ENCODE peak calls at places on chromosomes 1 and 21, in nine cellular contexts. D, O, K, Y, N, M, C, W and L are unnamed samples.

GRCh38 chr1:161382214-161383019 is 14.7 kb upstream of the CFAP126 start:
- DNase-seq in K (no peak), D (peak), C (peak), N (peak), M (no peak), O (no peak), W (peak), Y (no peak), L (peak)

GRCh38 chr1:207404849-207405525 is 49.1 kb upstream of the CR2 start:
- DNase-seq in M (no peak), K (no peak), Y (no peak), D (peak), C (peak), W (peak), O (no peak), N (peak), L (peak)

GRCh38 chr1:12415239-12415543 is 185.4 kb downstream of the VPS13D start:
- DNase-seq in D (no peak), C (no peak), N (no peak), Y (no peak), O (no peak), K (no peak), M (no peak), W (no peak), L (no peak)

GRCh38 chr1:38941093-38941492 is 537 bp downstream of the RHBDL2 start:
- DNase-seq in D (no peak), Y (no peak), O (no peak), K (no peak), W (no peak), N (no peak), C (no peak), M (no peak), L (no peak)

GRCh38 chr1:9809122-9809521 is 14.6 kb downstream of the CLSTN1 start:
- DNase-seq in M (no peak), N (no peak), W (peak), Y (peak), O (no peak), C (no peak), D (no peak), K (no peak), L (no peak)

GRCh38 chr21:35011681-35012080 is 37.4 kb downstream of the RUNX1 start:
- DNase-seq in O (no peak), M (no peak), C (no peak), N (peak), W (no peak), Y (no peak), K (no peak), D (no peak), L (no peak)

GRCh38 chr1:221230605-221231004 is 351.4 kb downstream of the HLX start:
- DNase-seq in K (no peak), N (peak), D (no peak), C (no peak), O (no peak), Y (no peak), M (no peak), W (no peak), L (peak)

GRCh38 chr1:222182641-222183040 is 365.3 kb downstream of the HHIPL2 start:
- DNase-seq in N (no peak), W (peak), C (no peak), Y (no peak), O (no peak), K (no peak), M (no peak), D (no peak), L (no peak)

GRCh38 chr21:41100826-41101550 is 67.0 kb upstream of the BACE2 start:
- DNase-seq in M (no peak), K (no peak), N (no peak), O (no peak), W (no peak), D (no peak), Y (no peak), C (no peak), L (no peak)

GRCh38 chr1:117605164-117605810 is 561 bp upstream of the TENT5C start:
- DNase-seq in D (peak), N (no peak), C (no peak), M (peak), O (no peak), W (no peak), K (no peak), Y (no peak), L (peak)

GRCh38 chr1:192580351-192580962 is 4.9 kb downstream of the RGS1 start:
- DNase-seq in D (peak), K (no peak), Y (no peak), N (no peak), O (no peak), M (no peak), C (peak), W (peak), L (peak)

GRCh38 chr1:172642970-172643369 is 15.9 kb upstream of the FASLG start:
- DNase-seq in N (no peak), Y (no peak), C (no peak), W (no peak), K (no peak), D (no peak), O (no peak), M (no peak), L (peak)

GRCh38 chr1:114482585-114482984 is 28.4 kb downstream of the TRIM33 start:
- DNase-seq in C (peak), K (no peak), Y (no peak), M (no peak), N (no peak), O (no peak), D (no peak), W (no peak), L (no peak)

GRCh38 chr1:205244383-205244782 is 16.6 kb downstream of the TMCC2 start:
- DNase-seq in Y (peak), W (no peak), O (no peak), D (no peak), M (no peak), K (no peak), N (no peak), C (no peak), L (no peak)

GRCh38 chr1:102241431-102242338 is 245.0 kb upstream of the OLFM3 start:
- DNase-seq in Y (no peak), N (no peak), W (no peak), M (no peak), C (no peak), D (no peak), O (no peak), K (no peak), L (peak)

GRCh38 chr1:7430646-7431045 is 340.4 kb upstream of the VAMP3 start:
- DNase-seq in D (no peak), W (no peak), N (no peak), O (no peak), C (no peak), K (no peak), Y (no peak), M (no peak), L (no peak)

GRCh38 chr1:153526132-153526543 is 9.7 kb downstream of the S100A6 start:
- DNase-seq in M (no peak), C (no peak), N (no peak), Y (peak), W (peak), K (no peak), D (no peak), O (no peak), L (peak)

GRCh38 chr1:147618077-147618569 is 52.2 kb downstream of the ACP6 start:
- DNase-seq in O (no peak), M (no peak), Y (peak), N (no peak), C (no peak), D (no peak), K (peak), W (no peak), L (no peak)

GRCh38 chr1:206766251-206766856 is 4.2 kb upstream of the IL19 start:
- DNase-seq in W (peak), O (peak), C (no peak), N (no peak), Y (peak), M (no peak), D (peak), K (no peak), L (no peak)

GRCh38 chr1:17596186-17596585 is 56.7 kb downstream of the ARHGEF10L start:
- DNase-seq in K (no peak), W (no peak), N (no peak), M (no peak), O (no peak), Y (no peak), C (no peak), D (no peak), L (no peak)

GRCh38 chr1:3481836-3482589 is 27.5 kb downstream of the ARHGEF16 start:
- DNase-seq in W (peak), N (no peak), D (no peak), O (no peak), M (no peak), Y (no peak), K (no peak), C (no peak), L (no peak)

GRCh38 chr1:7375781-7376660 is 395.1 kb upstream of the VAMP3 start:
- DNase-seq in N (no peak), K (no peak), D (no peak), C (no peak), W (no peak), M (no peak), O (no peak), Y (peak), L (no peak)

GRCh38 chr1:202007703-202008489 is 2.5 kb upstream of the ELF3 start:
- DNase-seq in W (peak), O (no peak), N (no peak), K (no peak), M (no peak), D (no peak), Y (no peak), C (no peak), L (peak)

GRCh38 chr1:202237052-202237451 is 43.5 kb downstream of the LGR6 start:
- DNase-seq in Y (peak), N (peak), O (no peak), K (peak), D (peak), M (peak), W (peak), C (peak), L (peak)

GRCh38 chr1:8202182-8202905 is 115.6 kb upstream of the SLC45A1 start:
- DNase-seq in C (no peak), O (no peak), M (no peak), D (peak), N (no peak), W (peak), K (no peak), Y (no peak), L (peak)

GRCh38 chr21:32043458-32043857 is 170.6 kb downstream of the HUNK start:
- DNase-seq in Y (no peak), C (no peak), D (no peak), N (no peak), M (no peak), W (no peak), K (no peak), O (no peak), L (no peak)